ENCODE peak calls at places on chromosomes 11 and 22, in ten cellular contexts. B, J, F, N, M, E, Z, W, G and U are unnamed samples.

GRCh38 chr11:47797633-47798032 is 30.5 kb upstream of the FNBP4 start:
- DNase-seq in J (no peak), Z (no peak), G (no peak), W (no peak), M (peak), E (peak), F (peak), B (no peak), N (no peak), U (no peak)

GRCh38 chr11:99316761-99317475 is 296.2 kb downstream of the CNTN5 start:
- DNase-seq in W (no peak), N (peak), E (no peak), M (peak), F (no peak), B (no peak), Z (no peak), G (no peak), J (no peak), U (peak)

GRCh38 chr22:39689421-39689820 is 118.9 kb downstream of the CACNA1I start:
- DNase-seq in B (no peak), N (no peak), F (no peak), J (no peak), E (no peak), G (no peak), W (no peak), M (no peak), Z (no peak), U (no peak)

GRCh38 chr22:34781676-34782075 is 284.3 kb upstream of the ISX start:
- DNase-seq in W (no peak), B (no peak), J (no peak), M (no peak), N (no peak), G (no peak), E (no peak), Z (no peak), F (no peak), U (no peak)

GRCh38 chr11:20671856-20672546 is 2.6 kb downstream of the NELL1 start:
- DNase-seq in W (peak), F (no peak), J (no peak), Z (no peak), E (peak), N (no peak), M (peak), B (no peak), G (no peak), U (peak)

GRCh38 chr11:97279341-97279740 is 889.5 kb downstream of the JRKL start:
- DNase-seq in F (no peak), G (no peak), W (no peak), N (no peak), Z (no peak), E (no peak), M (no peak), B (no peak), J (no peak), U (no peak)

GRCh38 chr22:30245985-30246901 is at the start of gene LIF:
- DNase-seq in Z (peak), B (no peak), W (no peak), J (peak), E (peak), F (peak), G (no peak), N (no peak), M (peak), U (no peak)

GRCh38 chr11:125345706-125346561 is 150.1 kb downstream of the FEZ1 start:
- DNase-seq in G (peak), Z (no peak), J (peak), W (peak), M (peak), B (peak), F (peak), E (peak), N (peak), U (peak)

GRCh38 chr22:49212002-49212401 is 615.7 kb downstream of the BRD1 start:
- DNase-seq in J (no peak), N (no peak), M (no peak), F (no peak), G (peak), W (no peak), B (no peak), E (no peak), Z (no peak), U (no peak)

GRCh38 chr22:49877642-49878041 is 24.0 kb downstream of the ZBED4 start:
- DNase-seq in M (no peak), B (no peak), N (no peak), J (no peak), F (no peak), Z (no peak), G (no peak), W (no peak), E (no peak), U (no peak)

GRCh38 chr11:124863826-124864165 is 1.4 kb upstream of the ROBO3 start:
- DNase-seq in Z (no peak), G (no peak), J (no peak), M (no peak), E (no peak), N (no peak), F (no peak), W (no peak), B (no peak), U (no peak)

GRCh38 chr22:48581821-48582469 is 1245.7 kb downstream of the BRD1 start:
- DNase-seq in N (no peak), E (no peak), J (no peak), F (peak), W (peak), Z (no peak), B (no peak), G (no peak), M (no peak), U (peak)

GRCh38 chr11:116729501-116730240 is 43.1 kb downstream of the BUD13 start:
- DNase-seq in E (no peak), W (no peak), B (no peak), Z (no peak), J (no peak), M (no peak), N (no peak), F (no peak), G (no peak), U (no peak)
- H3K27ac ChIP-seq in E (no peak), W (no peak), B (no peak), Z (no peak), J (no peak), M (no peak), N (no peak), F (no peak), G (no peak), U (no peak)

GRCh38 chr11:132123449-132123848 is 753.0 kb downstream of the NTM start:
- DNase-seq in N (no peak), J (no peak), G (no peak), Z (no peak), E (no peak), B (no peak), F (no peak), W (no peak), M (no peak), U (no peak)
- H3K27ac ChIP-seq in N (no peak), J (no peak), G (no peak), Z (no peak), E (no peak), B (no peak), F (no peak), W (no peak), M (no peak), U (no peak)

DNA sequence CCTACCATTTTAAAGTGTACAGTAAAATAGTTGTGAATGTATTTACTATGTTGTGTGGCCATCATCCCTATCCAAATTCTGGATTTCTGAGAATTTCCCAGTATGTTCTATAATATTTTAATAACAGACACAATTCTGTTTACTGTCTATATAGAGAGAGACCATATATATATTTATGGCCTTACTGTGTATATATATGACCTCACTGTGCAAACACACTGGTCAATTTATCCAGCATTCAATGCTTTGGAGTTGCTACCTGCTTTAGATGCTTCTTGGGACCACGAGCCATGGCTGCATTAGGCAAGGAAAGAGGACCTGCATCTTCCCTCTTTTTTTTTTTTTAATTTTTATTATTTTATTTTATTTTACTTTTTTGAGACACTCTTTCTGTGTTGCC is 40.2 kb downstream of the SWAP70 start:
- DNase-seq in F (no peak), Z (no peak), N (no peak), G (no peak), E (no peak), M (no peak), B (no peak), W (no peak), J (no peak), U (no peak)
- H3K27ac ChIP-seq in F (no peak), Z (no peak), N (peak), G (no peak), E (no peak), M (no peak), B (no peak), W (no peak), J (no peak), U (no peak)

GRCh38 chr11:114304969-114305368 is 8.8 kb downstream of the NNMT start:
- DNase-seq in J (no peak), B (no peak), Z (no peak), E (no peak), F (no peak), W (no peak), N (no peak), M (peak), G (no peak), U (no peak)

GRCh38 chr11:114309517-114309916 is 13.3 kb downstream of the NNMT start:
- DNase-seq in Z (no peak), F (no peak), N (no peak), B (no peak), J (no peak), M (peak), E (no peak), W (no peak), G (no peak), U (no peak)

GRCh38 chr11:114310095-114310494 is 13.9 kb downstream of the NNMT start:
- DNase-seq in J (no peak), B (no peak), W (no peak), Z (no peak), G (no peak), M (peak), F (no peak), N (no peak), E (no peak), U (no peak)

GRCh38 chr11:114308689-114309089 is 12.5 kb downstream of the NNMT start:
- DNase-seq in E (peak), M (peak), G (no peak), N (no peak), F (no peak), Z (no peak), B (no peak), W (no peak), J (no peak), U (no peak)

DNA sequence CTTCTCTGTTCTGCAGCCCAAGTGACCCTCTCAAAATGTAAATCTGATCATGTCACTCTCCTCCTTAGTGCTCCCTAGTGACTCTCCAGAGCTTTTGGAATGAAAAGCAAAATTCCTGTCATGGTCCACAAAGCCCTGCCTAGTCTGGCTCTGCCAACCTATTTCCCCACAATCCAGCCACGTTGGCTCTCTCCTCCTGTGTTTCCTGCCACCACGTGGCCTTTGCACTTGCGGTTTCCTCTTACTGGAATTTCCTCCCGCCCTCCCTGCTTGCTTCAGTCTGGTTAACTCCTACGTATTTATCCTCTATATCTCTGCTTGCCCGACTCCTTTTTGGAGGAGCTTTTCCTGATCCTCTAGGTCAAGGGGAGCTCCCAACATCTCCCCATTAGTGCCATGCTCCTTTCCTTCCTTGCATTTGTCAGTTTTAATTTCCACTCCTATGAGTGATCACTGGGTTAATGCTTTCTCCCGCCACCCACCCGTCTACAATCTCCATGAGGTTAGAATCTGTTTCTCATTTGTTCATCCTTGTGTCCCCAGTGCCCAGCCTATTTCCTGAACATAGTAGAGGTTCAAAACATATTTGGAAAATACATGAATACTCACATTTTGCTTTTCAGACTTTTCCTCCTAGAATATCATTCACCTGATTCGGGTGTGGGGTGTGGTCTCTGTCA is 11.5 kb downstream of the NNMT start:
- DNase-seq in J (no peak), N (peak), B (no peak), G (peak), M (peak), W (no peak), E (peak), Z (no peak), F (no peak), U (no peak)
- H3K27ac ChIP-seq in J (peak), N (peak), B (peak), G (peak), M (no peak), W (peak), E (peak), Z (no peak), F (no peak), U (no peak)

GRCh38 chr11:9700105-9700801 is 36.4 kb downstream of the SWAP70 start:
- DNase-seq in W (no peak), J (no peak), E (no peak), G (no peak), F (no peak), Z (no peak), B (no peak), N (no peak), M (no peak), U (no peak)

GRCh38 chr11:9704620-9705019 is 40.7 kb downstream of the SWAP70 start:
- DNase-seq in B (no peak), J (no peak), E (no peak), W (no peak), Z (no peak), M (no peak), F (no peak), N (no peak), G (no peak), U (no peak)

GRCh38 chr11:9703280-9703679 is 39.4 kb downstream of the SWAP70 start:
- DNase-seq in G (no peak), J (peak), W (no peak), Z (no peak), M (no peak), B (no peak), N (no peak), E (no peak), F (peak), U (no peak)

GRCh38 chr11:9697766-9698165 is 33.9 kb downstream of the SWAP70 start:
- DNase-seq in J (no peak), G (no peak), N (no peak), B (no peak), F (no peak), W (no peak), Z (no peak), M (no peak), E (no peak), U (no peak)

DNA sequence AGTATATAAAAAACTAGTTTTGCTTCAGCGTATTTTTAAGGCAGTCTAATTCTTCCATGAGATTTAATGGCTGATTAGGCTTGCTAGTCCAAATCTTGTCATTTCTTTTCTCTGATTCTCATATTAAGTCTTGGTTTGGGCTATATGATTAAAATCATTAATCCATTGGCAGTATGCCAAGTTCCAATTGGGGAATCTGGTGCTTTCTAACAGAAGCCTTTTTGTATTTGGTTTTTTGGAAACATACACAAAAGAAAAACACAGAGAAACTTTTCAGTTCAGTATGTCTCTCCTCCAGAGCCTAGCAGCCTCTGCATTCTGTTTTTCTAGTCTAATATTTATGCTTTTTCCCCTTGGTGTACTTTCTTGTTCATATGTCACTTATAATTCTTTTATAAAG is 37.9 kb downstream of the SWAP70 start:
- DNase-seq in B (no peak), N (no peak), M (no peak), J (no peak), W (no peak), E (no peak), Z (no peak), G (no peak), F (no peak), U (no peak)
- H3K27ac ChIP-seq in B (no peak), N (peak), M (no peak), J (no peak), W (no peak), E (no peak), Z (no peak), G (no peak), F (peak), U (no peak)

GRCh38 chr11:119338318-119338890 is 2.3 kb downstream of the C1QTNF5 start:
- DNase-seq in J (peak), G (peak), F (peak), W (peak), B (no peak), E (peak), N (no peak), M (peak), Z (peak), U (peak)
- H3K27ac ChIP-seq in J (peak), G (peak), F (no peak), W (no peak), B (no peak), E (no peak), N (peak), M (peak), Z (no peak), U (no peak)

GRCh38 chr11:128420943-128421342 is 166.4 kb downstream of the ETS1 start:
- DNase-seq in M (peak), Z (no peak), B (no peak), N (no peak), G (no peak), E (no peak), W (no peak), F (no peak), J (no peak), U (no peak)

GRCh38 chr11:128422576-128423370 is 164.6 kb downstream of the ETS1 start:
- DNase-seq in W (no peak), M (no peak), N (peak), F (peak), Z (peak), G (peak), B (no peak), J (peak), E (no peak), U (no peak)

GRCh38 chr11:128419012-128419767 is 168.2 kb downstream of the ETS1 start:
- DNase-seq in G (no peak), W (no peak), N (no peak), J (no peak), Z (no peak), M (no peak), F (no peak), E (no peak), B (no peak), U (no peak)

GRCh38 chr11:128421577-128421976 is 165.8 kb downstream of the ETS1 start:
- DNase-seq in Z (no peak), N (no peak), G (no peak), M (peak), E (no peak), J (no peak), W (no peak), B (no peak), F (no peak), U (no peak)

DNA sequence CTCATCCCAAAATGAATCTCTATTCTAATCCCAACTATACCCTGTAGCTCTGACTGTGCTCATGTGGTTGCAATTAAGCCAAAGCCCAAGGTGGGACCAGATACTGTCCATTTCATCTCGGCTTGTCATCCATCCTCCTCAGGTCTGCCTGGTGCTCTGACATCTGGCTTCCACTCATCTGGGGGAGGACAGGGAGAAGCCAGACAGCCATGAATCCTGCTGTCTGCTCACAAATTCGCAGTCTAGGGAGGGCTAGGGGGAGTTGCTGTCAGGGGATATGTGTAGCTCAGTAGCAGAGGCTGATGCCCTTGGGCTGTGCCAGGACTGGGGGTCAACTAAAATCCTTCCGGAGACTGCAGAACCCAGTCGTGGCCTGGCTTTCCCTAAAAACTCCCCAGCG is 167.1 kb downstream of the ETS1 start:
- DNase-seq in M (no peak), G (no peak), N (no peak), B (no peak), W (no peak), Z (no peak), F (no peak), E (no peak), J (no peak), U (no peak)
- H3K27ac ChIP-seq in M (peak), G (no peak), N (no peak), B (no peak), W (no peak), Z (no peak), F (no peak), E (no peak), J (no peak), U (no peak)

DNA sequence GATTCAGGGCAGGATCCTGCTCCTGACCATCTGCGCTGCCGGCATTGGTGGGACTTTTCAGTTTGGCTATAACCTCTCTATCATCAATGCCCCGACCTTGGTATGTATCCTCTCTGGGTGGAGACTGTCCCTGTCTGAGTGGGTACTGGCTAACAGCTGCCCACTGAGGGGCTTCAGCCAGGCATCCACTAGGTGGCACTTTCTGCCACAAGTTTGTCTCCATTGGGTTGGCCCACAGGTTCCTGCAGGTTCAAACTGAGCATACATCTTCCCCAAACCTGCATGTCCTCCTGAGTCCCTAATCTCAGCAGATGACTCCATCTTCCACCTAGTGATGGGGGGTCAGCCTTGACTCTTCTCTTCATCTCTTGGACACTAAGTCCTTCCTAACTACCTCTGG is 4.4 kb downstream of the SLC2A11 start:
- DNase-seq in E (peak), M (peak), F (peak), B (no peak), J (no peak), G (no peak), W (peak), Z (no peak), N (no peak), U (peak)
- H3K27ac ChIP-seq in E (no peak), M (no peak), F (no peak), B (no peak), J (no peak), G (no peak), W (no peak), Z (no peak), N (no peak), U (no peak)

DNA sequence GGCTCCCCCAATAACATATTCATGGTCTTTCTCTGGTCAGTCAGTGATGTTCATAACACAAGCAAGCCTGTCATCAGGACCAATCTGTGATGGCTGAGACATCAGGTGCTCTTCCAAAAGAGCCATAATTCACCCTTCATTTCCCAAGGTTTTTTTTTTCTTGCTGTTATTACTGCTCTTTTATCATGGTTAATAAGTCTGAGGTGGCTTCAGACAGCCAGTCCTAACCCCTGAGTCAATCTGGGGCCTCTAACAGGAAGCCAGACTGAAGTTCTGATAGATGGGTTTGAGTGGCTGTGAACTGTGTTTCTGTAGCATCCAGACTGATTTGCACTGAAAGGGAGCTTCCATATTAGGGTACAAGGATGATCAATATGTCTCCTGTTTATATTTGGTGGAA is 8.8 kb downstream of the EHF start:
- DNase-seq in B (no peak), W (no peak), E (no peak), G (no peak), F (peak), Z (no peak), M (no peak), J (no peak), N (no peak), U (no peak)
- H3K27ac ChIP-seq in B (peak), W (peak), E (no peak), G (peak), F (no peak), Z (no peak), M (no peak), J (peak), N (no peak), U (no peak)